ENCODE peak calls at places on chromosomes 11 and 22, in six cellular contexts. One of them, this sample, is unnamed.

GRCh38 chr11:100438366-100438765 is 248.7 kb upstream of the ARHGAP42 start:
- DNase-seq in NB4: no peak
- DNase-seq in thyroid gland: no peak
- DNase-seq in HepG2: no peak
- DNase-seq in K562: no peak
- DNase-seq in uterus: no peak
- DNase-seq in this sample: no peak

GRCh38 chr22:27752771-27753170 is 48.8 kb downstream of the MN1 start:
- DNase-seq in NB4: no peak
- DNase-seq in thyroid gland: no peak
- DNase-seq in HepG2: no peak
- DNase-seq in K562: no peak
- DNase-seq in uterus: peak; percentile 47
- DNase-seq in this sample: no peak

GRCh38 chr22:40015346-40015976 is 20.7 kb downstream of the FAM83F start:
- DNase-seq in NB4: no peak
- DNase-seq in thyroid gland: peak; percentile 43
- DNase-seq in HepG2: no peak
- DNase-seq in K562: no peak
- DNase-seq in uterus: no peak
- DNase-seq in this sample: peak; percentile 53

GRCh38 chr11:115678942-115679341 is 174.7 kb upstream of the CADM1 start:
- DNase-seq in NB4: peak; percentile 6
- DNase-seq in thyroid gland: no peak
- DNase-seq in HepG2: peak; percentile 37
- DNase-seq in K562: no peak
- DNase-seq in uterus: no peak
- DNase-seq in this sample: no peak

GRCh38 chr11:36746886-36747710 is 149.1 kb upstream of the RAG2 start:
- DNase-seq in NB4: peak; percentile 93
- DNase-seq in thyroid gland: peak; percentile 87
- DNase-seq in HepG2: peak; percentile 87
- DNase-seq in K562: peak; percentile 90
- DNase-seq in uterus: peak; percentile 56
- DNase-seq in this sample: peak; percentile 93

GRCh38 chr11:79493555-79494171 is 52.8 kb upstream of the TENM4 start:
- DNase-seq in NB4: peak; percentile 64
- DNase-seq in thyroid gland: peak; percentile 78
- DNase-seq in HepG2: peak; percentile 47
- DNase-seq in K562: peak; percentile 66
- DNase-seq in uterus: peak; percentile 57
- DNase-seq in this sample: peak; percentile 38

GRCh38 chr11:9078113-9079041 is 13.0 kb downstream of the SCUBE2 start:
- DNase-seq in NB4: no peak
- DNase-seq in thyroid gland: no peak
- DNase-seq in HepG2: no peak
- DNase-seq in K562: peak; percentile 23
- DNase-seq in uterus: no peak
- DNase-seq in this sample: no peak

GRCh38 chr22:20275836-20276235 is 7.7 kb upstream of the RTN4R start:
- DNase-seq in NB4: no peak
- DNase-seq in thyroid gland: no peak
- DNase-seq in HepG2: no peak
- DNase-seq in K562: no peak
- DNase-seq in uterus: no peak
- DNase-seq in this sample: no peak

GRCh38 chr22:36432592-36433317 is 45.0 kb upstream of the MYH9 start:
- DNase-seq in NB4: no peak
- DNase-seq in thyroid gland: no peak
- DNase-seq in HepG2: peak; percentile 23
- DNase-seq in K562: no peak
- DNase-seq in uterus: no peak
- DNase-seq in this sample: no peak

GRCh38 chr22:27597703-27598444 is 203.7 kb downstream of the MN1 start:
- DNase-seq in NB4: peak; percentile 17
- DNase-seq in thyroid gland: no peak
- DNase-seq in HepG2: no peak
- DNase-seq in K562: peak; percentile 35
- DNase-seq in uterus: no peak
- DNase-seq in this sample: peak; percentile 62

GRCh38 chr11:78079232-78080083 is at the start of gene NDUFC2:
- DNase-seq in NB4: peak; percentile 93
- DNase-seq in thyroid gland: peak; percentile 82
- DNase-seq in HepG2: peak; percentile 58
- DNase-seq in K562: peak; percentile 92
- DNase-seq in uterus: peak; percentile 81
- DNase-seq in this sample: peak; percentile 89
- TF ChIP-seq POLR2A in NB4: peak; percentile 86
- TF ChIP-seq POLR2A in thyroid gland: no peak
- TF ChIP-seq POLR2A in HepG2: peak; percentile 90
- TF ChIP-seq POLR2A in K562: peak; percentile 91
- TF ChIP-seq POLR2A in uterus: peak; percentile 55
- TF ChIP-seq POLR2A in this sample: peak; percentile 84

DNA sequence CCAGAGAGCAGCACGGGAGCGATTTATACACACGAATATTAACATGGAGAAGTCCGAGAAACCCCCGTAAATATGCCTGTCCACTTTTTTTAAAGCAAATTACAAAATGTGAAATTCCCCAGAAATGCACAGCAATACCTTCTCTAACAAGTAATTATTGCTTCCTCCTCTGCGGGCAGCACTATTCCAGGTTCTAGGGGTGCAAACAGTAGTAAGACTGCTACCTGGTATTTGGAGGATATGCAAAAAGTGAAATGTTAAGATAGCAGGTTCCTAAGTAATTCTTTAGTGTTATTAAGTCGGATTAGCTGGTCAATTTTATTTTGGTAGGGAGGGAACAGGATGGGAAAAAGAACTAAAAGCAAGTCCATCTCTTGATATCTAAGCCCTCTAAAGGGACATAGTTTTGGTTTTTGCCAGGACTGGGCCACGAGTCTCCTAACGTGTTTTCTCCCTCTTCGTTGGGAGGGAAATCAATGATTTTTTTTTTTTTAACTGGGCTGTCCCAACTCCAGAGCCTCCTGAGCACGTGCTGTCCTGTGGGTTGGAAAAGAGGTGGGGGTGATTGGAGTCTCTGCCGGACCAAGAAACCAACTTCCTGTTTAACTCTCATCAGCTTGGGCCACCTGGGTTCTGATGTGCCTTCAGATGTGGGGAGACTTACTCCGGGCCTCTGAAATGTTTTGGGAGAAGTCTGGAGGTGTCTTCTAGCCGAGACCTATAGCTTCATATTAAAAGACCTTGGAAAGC is 1.7 kb upstream of the XBP1 start:
- DNase-seq in NB4: peak; percentile 87
- DNase-seq in thyroid gland: peak; percentile 63
- DNase-seq in HepG2: peak; percentile 87
- DNase-seq in K562: peak; percentile 76
- DNase-seq in uterus: peak; percentile 39
- DNase-seq in this sample: peak; percentile 61
- TF ChIP-seq POLR2A in NB4: peak; percentile 17
- TF ChIP-seq POLR2A in thyroid gland: no peak
- TF ChIP-seq POLR2A in HepG2: peak; percentile 51
- TF ChIP-seq POLR2A in K562: peak; percentile 41
- TF ChIP-seq POLR2A in uterus: no peak
- TF ChIP-seq POLR2A in this sample: no peak

GRCh38 chr11:112073941-112074811 is at the start of the genes NKAPD1 and PIH1D2:
- DNase-seq in NB4: peak; percentile 91
- DNase-seq in thyroid gland: peak; percentile 89
- DNase-seq in HepG2: peak; percentile 85
- DNase-seq in K562: peak; percentile 87
- DNase-seq in uterus: peak; percentile 73
- DNase-seq in this sample: peak; percentile 94
- TF ChIP-seq POLR2A in NB4: peak; percentile 56
- TF ChIP-seq POLR2A in thyroid gland: no peak
- TF ChIP-seq POLR2A in HepG2: peak; percentile 60
- TF ChIP-seq POLR2A in K562: peak; percentile 79
- TF ChIP-seq POLR2A in uterus: peak; percentile 17
- TF ChIP-seq POLR2A in this sample: peak; percentile 69

DNA sequence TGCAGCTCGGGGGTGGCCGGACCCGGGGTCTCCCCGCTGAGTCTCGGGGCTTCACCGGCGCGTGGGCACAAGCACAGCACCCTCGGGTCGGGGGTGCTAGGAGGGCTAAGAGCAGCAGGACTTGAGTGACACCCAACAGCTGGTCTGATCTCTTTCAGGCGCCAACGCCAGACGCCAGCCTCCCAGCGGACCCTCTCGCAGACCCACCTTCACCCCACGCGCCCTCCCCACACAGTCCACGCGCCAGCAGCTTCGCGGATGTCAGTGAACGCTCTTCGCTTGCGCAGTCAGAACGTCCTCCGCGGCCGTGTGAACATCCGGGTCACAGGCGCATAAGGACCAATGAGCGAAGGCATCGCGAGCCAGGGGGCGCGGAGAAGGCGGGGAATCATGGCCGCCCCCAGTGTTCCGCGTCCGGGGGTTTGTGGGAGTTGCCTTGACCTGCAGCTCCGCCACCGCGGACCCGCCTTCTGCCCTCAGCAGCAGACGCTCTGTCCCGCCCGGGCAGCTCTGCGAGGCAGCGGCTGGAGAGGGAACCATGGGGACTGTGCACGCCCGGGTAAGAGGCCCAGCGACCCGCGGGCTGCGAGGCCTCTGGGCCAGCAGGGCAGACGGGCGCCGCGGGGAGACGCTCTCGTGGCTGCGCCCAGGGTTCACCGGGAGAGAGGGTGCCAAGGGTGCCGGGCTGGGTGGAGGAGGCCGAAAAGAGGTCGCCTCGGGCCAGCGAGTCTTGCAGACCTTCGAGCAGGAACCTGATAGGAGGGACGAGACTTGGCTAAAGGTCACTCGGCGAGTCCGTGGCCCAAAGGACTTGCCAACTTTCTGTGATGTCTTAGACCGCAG is at the start of gene SAMM50:
- DNase-seq in NB4: peak; percentile 95
- DNase-seq in thyroid gland: peak; percentile 90
- DNase-seq in HepG2: peak; percentile 87
- DNase-seq in K562: peak; percentile 92
- DNase-seq in uterus: peak; percentile 92
- DNase-seq in this sample: peak; percentile 96
- TF ChIP-seq POLR2A in NB4: peak; percentile 85
- TF ChIP-seq POLR2A in thyroid gland: no peak
- TF ChIP-seq POLR2A in HepG2: peak; percentile 95
- TF ChIP-seq POLR2A in K562: peak; percentile 89
- TF ChIP-seq POLR2A in uterus: peak; percentile 73
- TF ChIP-seq POLR2A in this sample: peak; percentile 87

DNA sequence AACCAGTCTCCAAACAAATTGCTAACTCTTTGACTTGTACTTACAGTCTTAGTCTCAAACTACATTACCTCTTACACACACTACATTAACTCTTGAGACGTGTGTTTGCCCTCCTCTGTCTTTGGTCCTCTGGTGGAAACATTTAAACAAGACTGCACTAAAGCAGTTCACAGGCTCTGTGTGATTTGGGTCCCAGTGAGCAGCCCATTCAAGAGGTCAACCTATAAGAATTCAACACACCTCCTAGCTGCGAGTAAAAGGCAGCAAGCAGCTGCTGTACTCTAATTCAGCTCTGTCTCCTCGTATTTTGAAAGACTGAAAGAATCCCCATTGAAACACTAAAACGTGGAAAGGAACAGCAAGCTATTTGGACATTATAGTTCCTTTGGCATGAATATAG is 1046.8 kb downstream of the DLG2 start:
- DNase-seq in NB4: no peak
- DNase-seq in thyroid gland: no peak
- DNase-seq in HepG2: no peak
- DNase-seq in K562: no peak
- DNase-seq in uterus: no peak
- DNase-seq in this sample: no peak
- TF ChIP-seq POLR2A in NB4: no peak
- TF ChIP-seq POLR2A in thyroid gland: no peak
- TF ChIP-seq POLR2A in HepG2: no peak
- TF ChIP-seq POLR2A in K562: no peak
- TF ChIP-seq POLR2A in uterus: no peak
- TF ChIP-seq POLR2A in this sample: no peak

GRCh38 chr11:64558869-64559268 is 32.2 kb upstream of the SLC22A12 start:
- DNase-seq in NB4: no peak
- DNase-seq in thyroid gland: no peak
- DNase-seq in HepG2: no peak
- DNase-seq in K562: no peak
- DNase-seq in uterus: no peak
- DNase-seq in this sample: no peak

GRCh38 chr11:64559351-64560138 is 31.5 kb upstream of the SLC22A12 start:
- DNase-seq in NB4: no peak
- DNase-seq in thyroid gland: no peak
- DNase-seq in HepG2: no peak
- DNase-seq in K562: no peak
- DNase-seq in uterus: no peak
- DNase-seq in this sample: no peak

GRCh38 chr11:64558065-64558745 is 32.8 kb upstream of the SLC22A12 start:
- DNase-seq in NB4: no peak
- DNase-seq in thyroid gland: peak; percentile 58
- DNase-seq in HepG2: no peak
- DNase-seq in K562: no peak
- DNase-seq in uterus: no peak
- DNase-seq in this sample: no peak

GRCh38 chr11:64556044-64556720 is 34.8 kb upstream of the SLC22A12 start:
- DNase-seq in NB4: no peak
- DNase-seq in thyroid gland: no peak
- DNase-seq in HepG2: no peak
- DNase-seq in K562: no peak
- DNase-seq in uterus: no peak
- DNase-seq in this sample: no peak

GRCh38 chr11:64556721-64557250 is 34.2 kb upstream of the SLC22A12 start:
- DNase-seq in NB4: no peak
- DNase-seq in thyroid gland: no peak
- DNase-seq in HepG2: no peak
- DNase-seq in K562: no peak
- DNase-seq in uterus: no peak
- DNase-seq in this sample: no peak
- TF ChIP-seq POLR2A in NB4: no peak
- TF ChIP-seq POLR2A in thyroid gland: no peak
- TF ChIP-seq POLR2A in HepG2: no peak
- TF ChIP-seq POLR2A in K562: no peak
- TF ChIP-seq POLR2A in uterus: no peak
- TF ChIP-seq POLR2A in this sample: no peak

DNA sequence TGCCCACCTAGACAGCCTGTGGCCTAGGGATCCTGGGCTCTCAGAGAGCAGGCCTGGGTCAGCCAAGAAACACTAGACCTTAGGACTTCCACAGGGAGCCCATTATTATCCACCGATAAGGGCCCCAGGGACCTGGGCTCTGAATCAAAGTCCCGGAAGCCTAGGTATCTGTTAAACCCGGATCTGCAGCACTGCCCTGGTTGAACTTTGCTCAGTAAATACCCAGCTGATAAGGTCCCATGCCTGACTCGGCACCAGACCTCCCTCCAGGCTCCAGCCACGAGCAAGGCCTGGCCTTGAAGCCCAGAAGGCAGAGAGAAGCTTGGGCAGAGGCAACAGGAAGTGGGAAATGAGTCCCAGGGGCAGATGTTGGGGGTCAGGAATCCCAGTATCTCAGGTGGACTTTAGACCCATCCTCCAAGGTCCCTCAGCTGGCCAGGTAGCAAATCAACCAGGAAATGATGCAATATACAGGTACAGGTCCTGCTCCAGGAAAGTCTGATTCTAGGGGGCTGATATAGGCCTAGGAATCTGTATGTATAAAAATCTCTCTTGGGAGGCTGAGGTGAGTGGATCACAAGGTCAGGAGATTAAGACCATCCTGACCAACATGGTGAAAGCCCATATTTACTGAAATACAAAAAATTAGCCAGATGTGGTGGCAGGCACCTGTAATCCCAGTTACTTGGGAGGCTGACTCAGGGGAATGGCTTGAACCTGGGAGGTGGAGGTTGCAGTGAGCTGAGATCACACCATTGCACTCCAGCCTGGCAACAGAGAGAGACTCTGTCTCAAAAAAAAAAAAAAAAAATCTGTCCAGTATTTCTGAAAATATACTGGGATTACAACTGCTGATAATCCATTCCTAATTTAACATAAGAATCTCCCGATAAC is 18.7 kb downstream of the POU2AF1 start:
- DNase-seq in NB4: no peak
- DNase-seq in thyroid gland: no peak
- DNase-seq in HepG2: peak; percentile 99
- DNase-seq in K562: no peak
- DNase-seq in uterus: no peak
- DNase-seq in this sample: no peak
- TF ChIP-seq POLR2A in NB4: no peak
- TF ChIP-seq POLR2A in thyroid gland: no peak
- TF ChIP-seq POLR2A in HepG2: peak; percentile 36
- TF ChIP-seq POLR2A in K562: no peak
- TF ChIP-seq POLR2A in uterus: no peak
- TF ChIP-seq POLR2A in this sample: no peak